ENCODE peak calls at places on chromosomes 12 and 14, in five cellular contexts. W is Panc1, F is upper lobe of left lung, X is HCT116, H is GM12878. N is an unnamed sample.

GRCh38 chr12:56188116-56188785 is 1.0 kb downstream of the SMARCC2 start:
- ATAC-seq in F (no peak), X (no peak), W (no peak), H (no peak), N (no peak)

GRCh38 chr12:56530390-56531055 is 8.9 kb downstream of the RBMS2 start:
- ATAC-seq in W (no peak), X (no peak), F (no peak), H (no peak), N (no peak)

GRCh38 chr14:99603471-99603933 is 505 bp downstream of the CCDC85C start:
- ATAC-seq in W (no peak), X (no peak), H (no peak), F (no peak), N (no peak)

GRCh38 chr12:47905313-47905730 is 528 bp upstream of the VDR start:
- ATAC-seq in H (peak), W (peak), F (peak), X (peak), N (peak)

GRCh38 chr12:106631150-106631549 is 48.3 kb downstream of the RFX4 start:
- ATAC-seq in X (no peak), W (no peak), F (no peak), H (no peak), N (no peak)

GRCh38 chr12:89436062-89436461 is 83.8 kb upstream of the DUSP6 start:
- ATAC-seq in F (no peak), W (no peak), H (no peak), X (no peak), N (no peak)

GRCh38 chr14:69096766-69097475 is 56.0 kb downstream of the DCAF5 start:
- ATAC-seq in H (no peak), X (no peak), F (no peak), W (no peak), N (no peak)

GRCh38 chr14:70685480-70686197 is 43.9 kb downstream of the TTC9 start:
- ATAC-seq in F (no peak), X (no peak), W (no peak), H (no peak), N (no peak)

GRCh38 chr12:77325505-77325904 is 260.1 kb upstream of the E2F7 start:
- ATAC-seq in X (no peak), W (peak), H (no peak), F (no peak), N (no peak)

GRCh38 chr12:81094718-81095360 is 17.0 kb downstream of the ACSS3 start:
- ATAC-seq in X (no peak), H (no peak), W (no peak), F (no peak), N (no peak)

GRCh38 chr12:108119126-108119973 is 9.7 kb upstream of the WSCD2 start:
- ATAC-seq in H (peak), W (no peak), X (no peak), F (peak), N (peak)

GRCh38 chr12:68844318-68844745 is 36.4 kb downstream of the MDM2 start:
- ATAC-seq in H (peak), F (peak), X (no peak), W (no peak), N (no peak)

GRCh38 chr14:64673748-64674147 is 30.5 kb upstream of the PLEKHG3 start:
- ATAC-seq in W (no peak), X (no peak), H (peak), F (peak), N (no peak)

GRCh38 chr14:71647086-71647784 is 285.0 kb upstream of the RGS6 start:
- ATAC-seq in H (no peak), F (peak), X (peak), W (no peak), N (no peak)

GRCh38 chr14:104702106-104702505 is 12.7 kb downstream of the INF2 start:
- ATAC-seq in X (no peak), F (no peak), W (no peak), H (no peak), N (no peak)

GRCh38 chr12:121724930-121725329 is 12.4 kb downstream of the TMEM120B start:
- ATAC-seq in X (no peak), H (no peak), W (no peak), F (no peak), N (no peak)

GRCh38 chr12:58580095-58580494 is 340.2 kb downstream of the LRIG3 start:
- ATAC-seq in F (no peak), W (no peak), H (no peak), X (no peak), N (no peak)

GRCh38 chr12:25317553-25317952 is 66.8 kb upstream of the KRAS start:
- ATAC-seq in X (no peak), H (no peak), W (no peak), F (no peak), N (no peak)

GRCh38 chr12:3282271-3282670 is 205.1 kb downstream of the TSPAN9 start:
- ATAC-seq in W (no peak), X (no peak), H (no peak), F (no peak), N (no peak)

GRCh38 chr14:51185180-51185579 is 54.9 kb upstream of the TMX1 start:
- ATAC-seq in H (peak), X (no peak), W (no peak), F (no peak), N (no peak)

GRCh38 chr12:42039146-42039545 is 105.5 kb downstream of the GXYLT1 start:
- ATAC-seq in F (no peak), X (peak), W (no peak), H (no peak), N (no peak)

GRCh38 chr12:7879246-7879645 is 6.5 kb upstream of the SLC2A14 start:
- ATAC-seq in X (no peak), H (no peak), W (no peak), F (no peak), N (no peak)

GRCh38 chr12:22923768-22924167 is 298.8 kb downstream of the ETNK1 start:
- ATAC-seq in W (no peak), X (no peak), F (no peak), H (no peak), N (no peak)

GRCh38 chr12:91863702-91864101 is 281.9 kb downstream of the BTG1 start:
- ATAC-seq in F (no peak), H (no peak), X (no peak), W (no peak), N (no peak)

GRCh38 chr12:89140580-89141236 is 211.6 kb downstream of the DUSP6 start:
- ATAC-seq in H (no peak), W (no peak), X (no peak), F (no peak), N (peak)

GRCh38 chr12:48021485-48022179 is 17.4 kb upstream of the COL2A1 start:
- ATAC-seq in X (peak), H (no peak), W (peak), F (peak), N (no peak)

GRCh38 chr14:102590667-102591099 is 1.8 kb upstream of the RCOR1 start:
- ATAC-seq in W (no peak), X (peak), H (no peak), F (no peak), N (no peak)

GRCh38 chr12:109308534-109309440 is at the start of gene FOXN4:
- ATAC-seq in F (no peak), X (peak), W (peak), H (no peak), N (no peak)

GRCh38 chr12:83040991-83041390 is 354.3 kb downstream of the TMTC2 start:
- ATAC-seq in H (no peak), W (no peak), F (no peak), X (no peak), N (no peak)

GRCh38 chr12:21566223-21566906 is 38.3 kb downstream of the GYS2 start:
- ATAC-seq in X (no peak), H (no peak), F (no peak), W (no peak), N (no peak)

GRCh38 chr12:8052679-8053078 is 13.5 kb downstream of the C3AR1 start:
- ATAC-seq in H (no peak), F (peak), X (no peak), W (no peak), N (peak)

GRCh38 chr14:68760771-68761170 is 32.1 kb downstream of the ZFP36L1 start:
- ATAC-seq in H (no peak), W (no peak), X (no peak), F (no peak), N (no peak)

GRCh38 chr14:100222219-100223093 is 16.5 kb upstream of the YY1 start:
- ATAC-seq in F (peak), H (peak), X (no peak), W (peak), N (no peak)

GRCh38 chr12:113844495-113845175 is 121.5 kb downstream of the RBM19 start:
- ATAC-seq in F (no peak), H (no peak), X (no peak), W (no peak), N (no peak)

GRCh38 chr12:111352300-111352993 is 16.4 kb downstream of the PHETA1 start:
- ATAC-seq in H (no peak), X (no peak), F (no peak), W (no peak), N (no peak)

GRCh38 chr12:109462868-109463692 is 14.0 kb downstream of the KCTD10 start:
- ATAC-seq in H (no peak), F (peak), W (peak), X (peak), N (peak)

GRCh38 chr14:62431496-62431895 is 613.8 kb downstream of the KCNH5 start:
- ATAC-seq in W (no peak), X (no peak), F (no peak), H (no peak), N (no peak)

GRCh38 chr12:116538076-116538591 is 21.0 kb upstream of the MAP1LC3B2 start:
- ATAC-seq in W (no peak), F (no peak), H (peak), X (no peak), N (no peak)

GRCh38 chr12:92696240-92696639 is 6.5 kb upstream of the PLEKHG7 start:
- ATAC-seq in F (no peak), H (no peak), W (no peak), X (no peak), N (no peak)

GRCh38 chr14:56422703-56423213 is 156.8 kb upstream of the TMEM260 start:
- ATAC-seq in H (peak), W (peak), X (peak), F (peak), N (peak)
- TF ChIP-seq POLR2AphosphoS5 in H (no peak), W (no peak), X (no peak), F (no peak), N (peak)

DNA sequence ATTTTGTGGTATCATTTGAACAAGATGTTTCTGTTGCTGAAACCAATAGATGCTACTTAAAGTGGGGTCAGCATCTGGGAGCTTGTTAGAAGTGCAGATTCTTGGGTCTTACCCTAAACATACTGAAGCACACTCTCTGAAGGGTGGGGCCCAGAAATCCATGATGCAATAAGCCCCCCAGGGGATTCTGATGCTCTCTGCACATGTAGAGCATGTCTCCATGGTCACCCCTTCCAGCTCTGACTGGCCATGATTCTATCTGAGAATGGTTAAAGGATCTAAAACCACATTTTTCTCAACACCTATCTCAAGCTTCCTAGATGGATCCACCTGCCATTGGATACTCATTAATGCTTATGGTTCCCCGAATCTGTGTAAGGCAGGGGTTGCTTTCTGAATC is 20.4 kb downstream of the JDP2 start:
- ATAC-seq in F (no peak), W (no peak), X (no peak), H (no peak), N (no peak)
- H3K4me3 ChIP-seq in F (no peak), W (no peak), X (no peak), H (no peak), N (no peak)

GRCh38 chr14:81252278-81252677 is 31.5 kb upstream of the GTF2A1 start:
- ATAC-seq in X (no peak), H (peak), F (no peak), W (no peak), N (no peak)

GRCh38 chr14:81256289-81256960 is 35.7 kb upstream of the GTF2A1 start:
- ATAC-seq in X (no peak), W (no peak), H (peak), F (no peak), N (no peak)
- TF ChIP-seq POLR2AphosphoS5 in X (no peak), W (no peak), H (no peak), F (no peak), N (no peak)

GRCh38 chr14:95620659-95621059 is 65.6 kb upstream of the TCL1B start:
- ATAC-seq in F (no peak), W (no peak), H (no peak), X (no peak), N (no peak)
- H3K4me3 ChIP-seq in F (no peak), W (no peak), H (no peak), X (peak), N (no peak)

N was measured in gastroesophageal sphincter.